ENCODE peak calls at places on chromosome 16, in ten cellular contexts. W, I, K, Q, P, A, B, S, N and R are unnamed samples. For H3K36me3 and H3K4me1, the result is how much of the 10 kb centered on the place peaks cover.

GRCh38 chr16:81885976-81886586 is 107.0 kb downstream of the PLCG2 start:
- DNase-seq in B (peak), K (no peak), Q (no peak), P (no peak), W (no peak), I (no peak), A (peak), S (no peak), N (peak), R (peak)

GRCh38 chr16:27025581-27025980 is 41.1 kb upstream of the C16orf82 start:
- DNase-seq in I (no peak), B (peak), N (no peak), S (no peak), W (no peak), P (no peak), A (no peak), Q (no peak), K (no peak), R (no peak)

GRCh38 chr16:52592778-52593177 is 45.8 kb upstream of the TOX3 start:
- DNase-seq in N (no peak), B (no peak), A (no peak), P (no peak), I (no peak), Q (no peak), K (no peak), S (no peak), W (no peak), R (no peak)

GRCh38 chr16:53768593-53768992 is 64.6 kb downstream of the FTO start:
- DNase-seq in P (no peak), S (no peak), I (no peak), A (no peak), Q (no peak), N (no peak), W (no peak), B (no peak), K (no peak), R (peak)

GRCh38 chr16:27244363-27244755 is 24.2 kb downstream of the NSMCE1 start:
- DNase-seq in A (no peak), B (no peak), W (no peak), Q (no peak), P (no peak), N (no peak), K (no peak), I (peak), S (no peak), R (no peak)

GRCh38 chr16:49075709-49076108 is 205.9 kb downstream of the CBLN1 start:
- DNase-seq in Q (no peak), K (no peak), P (no peak), N (no peak), W (no peak), S (no peak), I (no peak), A (no peak), B (no peak), R (no peak)

GRCh38 chr16:81319221-81319912 is 4.6 kb downstream of the GAN start:
- DNase-seq in N (no peak), B (no peak), I (peak), P (no peak), W (peak), S (no peak), Q (no peak), K (no peak), A (no peak), R (no peak)

GRCh38 chr16:717651-718245 is 2.8 kb downstream of the METRN start:
- DNase-seq in I (no peak), B (no peak), N (no peak), A (no peak), S (no peak), P (no peak), W (no peak), Q (no peak), K (no peak), R (no peak)

GRCh38 chr16:72995151-72995881 is 52.6 kb downstream of the ZFHX3 start:
- DNase-seq in W (no peak), N (no peak), B (peak), Q (no peak), K (no peak), P (no peak), S (no peak), I (no peak), A (peak), R (no peak)

GRCh38 chr16:51538707-51539604 is 387.9 kb upstream of the SALL1 start:
- DNase-seq in K (no peak), S (no peak), B (no peak), N (no peak), I (no peak), A (no peak), W (peak), Q (no peak), P (no peak), R (peak)

GRCh38 chr16:73610605-73611177 is 562.8 kb upstream of the ZFHX3 start:
- DNase-seq in P (no peak), A (no peak), S (no peak), I (no peak), B (no peak), Q (no peak), N (no peak), K (no peak), W (no peak), R (peak)

GRCh38 chr16:69709456-69710084 is 16.8 kb downstream of the NQO1 start:
- DNase-seq in S (no peak), N (no peak), A (no peak), P (no peak), W (no peak), B (peak), I (peak), Q (no peak), K (no peak), R (peak)

GRCh38 chr16:52912565-52913173 is 140.0 kb downstream of the CHD9NB start:
- DNase-seq in W (peak), B (peak), A (peak), Q (no peak), N (no peak), I (peak), S (peak), K (no peak), P (peak), R (peak)

GRCh38 chr16:8919934-8920465 is 37.8 kb downstream of the LITAFD start:
- DNase-seq in S (no peak), B (no peak), P (no peak), N (no peak), A (no peak), K (no peak), I (no peak), Q (no peak), W (no peak), R (no peak)

GRCh38 chr16:30119428-30119827 is 3.6 kb downstream of the MAPK3 start:
- DNase-seq in W (no peak), S (no peak), N (no peak), B (no peak), A (no peak), P (no peak), Q (no peak), I (no peak), K (no peak), R (no peak)

GRCh38 chr16:75224683-75225082 is 5.9 kb downstream of the CTRB1 start:
- DNase-seq in N (no peak), S (peak), A (no peak), I (no peak), Q (no peak), B (peak), P (no peak), K (no peak), W (no peak), R (no peak)

GRCh38 chr16:10678655-10679054 is 16.1 kb downstream of the TEKT5 start:
- DNase-seq in N (no peak), S (no peak), W (no peak), I (no peak), P (no peak), A (no peak), K (no peak), Q (no peak), B (no peak), R (peak)

GRCh38 chr16:49608801-49609200 is 235.2 kb downstream of the C16orf78 start:
- DNase-seq in P (no peak), A (no peak), S (no peak), I (peak), Q (no peak), N (no peak), B (peak), W (no peak), K (no peak), R (peak)

GRCh38 chr16:1000608-1001007 is 19.0 kb downstream of the SOX8 start:
- DNase-seq in Q (no peak), B (no peak), W (no peak), I (no peak), K (no peak), A (no peak), P (no peak), N (no peak), S (no peak), R (no peak)

GRCh38 chr16:75320435-75320834 is 69.0 kb upstream of the BCAR1 start:
- DNase-seq in N (no peak), I (no peak), Q (no peak), P (no peak), K (no peak), W (no peak), S (no peak), A (no peak), B (no peak), R (peak)

GRCh38 chr16:5854027-5854426 is 756.4 kb upstream of the EEF2KMT start:
- DNase-seq in A (no peak), K (no peak), N (no peak), I (no peak), B (no peak), P (no peak), S (no peak), W (no peak), Q (no peak), R (no peak)

GRCh38 chr16:720990-721764 is at the start of gene ANTKMT:
- DNase-seq in K (no peak), A (peak), S (peak), B (peak), W (no peak), Q (peak), I (peak), N (peak), P (peak), R (peak)

GRCh38 chr16:23337836-23338550 is 35.9 kb downstream of the SCNN1B start:
- DNase-seq in Q (no peak), S (no peak), W (no peak), N (no peak), I (no peak), K (no peak), A (no peak), P (no peak), B (no peak), R (no peak)

GRCh38 chr16:80804061-80804450 is 342 bp downstream of the CDYL2 start:
- DNase-seq in W (no peak), A (peak), I (peak), N (peak), B (peak), K (no peak), Q (peak), P (peak), S (peak), R (no peak)

GRCh38 chr16:17282247-17282646 is 188.5 kb downstream of the XYLT1 start:
- DNase-seq in N (no peak), I (no peak), B (no peak), P (no peak), Q (no peak), A (no peak), K (no peak), W (no peak), S (no peak), R (no peak)

GRCh38 chr16:11087691-11088431 is 143.5 kb downstream of the CLEC16A start:
- DNase-seq in P (no peak), W (no peak), N (no peak), K (no peak), S (no peak), B (peak), A (no peak), I (peak), Q (no peak), R (no peak)

GRCh38 chr16:67542464-67542863 is 13.8 kb downstream of the RIPOR1 start:
- DNase-seq in W (no peak), K (no peak), P (no peak), I (no peak), Q (peak), A (peak), B (peak), N (peak), S (peak), R (peak)
- H3K36me3 ChIP-seq in W (under half), K (half or more), P (half or more), I (under half), Q (under half), A (under half), B (under half), N (under half), S (under half), R (under half)

DNA sequence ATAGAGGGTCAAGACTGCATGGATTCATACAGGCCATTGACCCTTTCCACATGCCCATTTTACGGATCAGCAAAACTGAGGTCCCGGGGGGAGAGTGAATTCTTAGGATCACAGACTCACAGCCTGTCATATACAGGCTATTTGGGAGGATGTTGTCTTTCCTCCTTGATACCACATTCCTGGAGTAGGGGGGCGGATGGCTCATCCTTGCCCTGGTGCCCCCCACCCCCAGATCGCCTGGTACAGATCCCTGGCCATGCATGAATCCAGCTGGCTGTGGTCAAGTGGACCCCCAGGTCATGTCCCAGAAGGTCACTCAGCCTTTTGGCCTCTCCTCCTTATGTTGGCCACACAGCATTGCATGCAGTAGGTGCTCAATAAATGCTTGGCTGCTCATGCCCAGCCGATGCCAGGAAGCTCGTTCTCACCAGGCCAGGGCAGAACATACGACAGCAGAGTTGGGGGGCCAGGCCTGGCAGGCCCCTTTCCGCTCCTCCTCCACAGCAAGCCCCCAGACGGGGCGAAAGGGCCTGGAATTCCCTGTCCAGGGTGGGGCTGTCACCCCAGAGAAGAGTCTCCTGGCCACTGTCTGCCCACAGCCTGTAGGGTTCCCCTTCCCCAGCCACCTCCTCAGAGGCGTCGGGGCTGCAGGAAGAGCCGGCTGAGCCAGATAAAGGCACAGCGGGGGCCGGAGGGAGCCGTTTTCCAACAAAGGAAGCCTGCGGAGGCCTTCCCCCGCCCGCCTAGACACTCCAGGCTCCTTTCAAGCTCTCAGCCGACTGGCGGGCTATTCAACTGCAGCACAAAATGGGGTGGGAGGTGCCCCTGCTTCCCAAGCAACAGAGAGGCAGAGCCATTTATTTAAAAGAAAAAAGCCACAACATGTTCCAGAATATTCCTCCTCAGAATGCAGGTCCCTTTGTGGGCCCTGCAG is 215.7 kb upstream of the CIBAR2 start:
- DNase-seq in A (no peak), W (no peak), Q (no peak), P (no peak), K (no peak), B (peak), N (no peak), S (no peak), I (no peak), R (peak)
- H3K4me3 ChIP-seq in A (no peak), W (no peak), Q (no peak), P (no peak), K (no peak), B (peak), N (no peak), S (no peak), I (no peak), R (peak)

GRCh38 chr16:3459401-3460090 is 16.1 kb downstream of the NAA60 start:
- DNase-seq in P (no peak), W (no peak), Q (no peak), I (peak), B (peak), A (no peak), N (peak), K (no peak), S (no peak), R (no peak)

GRCh38 chr16:3460121-3460520 is 16.6 kb downstream of the NAA60 start:
- DNase-seq in W (no peak), P (no peak), Q (no peak), N (no peak), S (no peak), A (no peak), I (no peak), K (no peak), B (no peak), R (no peak)

GRCh38 chr16:3458278-3458851 is 14.9 kb downstream of the NAA60 start:
- DNase-seq in P (no peak), B (peak), A (peak), W (no peak), N (no peak), Q (no peak), I (peak), S (peak), K (no peak), R (peak)

GRCh38 chr16:3457434-3458252 is 14.2 kb downstream of the NAA60 start:
- DNase-seq in B (peak), A (peak), P (peak), I (peak), S (peak), K (peak), Q (peak), W (no peak), N (peak), R (peak)

GRCh38 chr16:3458852-3459361 is 15.4 kb downstream of the NAA60 start:
- DNase-seq in I (peak), N (no peak), K (no peak), B (no peak), A (peak), Q (no peak), W (no peak), S (no peak), P (no peak), R (no peak)
- H3K4me1 ChIP-seq in I (half or more), N (under half), K (under half), B (under half), A (under half), Q (half or more), W (under half), S (under half), P (half or more), R (under half)

GRCh38 chr16:78673884-78674283 is 574.4 kb downstream of the WWOX start:
- DNase-seq in N (no peak), W (no peak), B (no peak), Q (no peak), A (no peak), I (no peak), S (no peak), K (no peak), P (no peak), R (no peak)
- H3K36me3 ChIP-seq in N (under half), W (under half), B (under half), Q (under half), A (under half), I (under half), S (under half), K (under half), P (under half), R (under half)

GRCh38 chr16:79284760-79285159 is 315.8 kb downstream of the MAF start:
- DNase-seq in P (no peak), N (no peak), W (no peak), B (no peak), K (no peak), I (no peak), A (no peak), S (no peak), Q (no peak), R (no peak)

GRCh38 chr16:79286646-79287423 is 313.7 kb downstream of the MAF start:
- DNase-seq in I (peak), B (peak), S (peak), W (no peak), Q (no peak), K (no peak), P (peak), A (peak), N (no peak), R (peak)

GRCh38 chr16:79287424-79287917 is 313.1 kb downstream of the MAF start:
- DNase-seq in I (no peak), N (no peak), Q (no peak), P (no peak), W (no peak), K (no peak), S (no peak), A (no peak), B (no peak), R (no peak)

GRCh38 chr16:79282806-79283205 is 317.7 kb downstream of the MAF start:
- DNase-seq in K (no peak), Q (no peak), S (no peak), B (no peak), N (no peak), P (no peak), W (no peak), A (no peak), I (no peak), R (no peak)

GRCh38 chr16:79283578-79283977 is 317.0 kb downstream of the MAF start:
- DNase-seq in S (peak), I (no peak), N (no peak), P (no peak), B (no peak), Q (peak), A (no peak), W (no peak), K (no peak), R (no peak)
- H3K4me3 ChIP-seq in S (no peak), I (no peak), N (no peak), P (no peak), B (no peak), Q (peak), A (no peak), W (no peak), K (no peak), R (no peak)

GRCh38 chr16:15993128-15993527 is 43.7 kb downstream of the ABCC1 start:
- DNase-seq in A (no peak), Q (no peak), I (no peak), K (no peak), P (no peak), N (no peak), S (no peak), W (no peak), B (no peak), R (no peak)
- H3K4me1 ChIP-seq in A (under half), Q (under half), I (under half), K (half or more), P (half or more), N (under half), S (under half), W (under half), B (under half), R (under half)

DNA sequence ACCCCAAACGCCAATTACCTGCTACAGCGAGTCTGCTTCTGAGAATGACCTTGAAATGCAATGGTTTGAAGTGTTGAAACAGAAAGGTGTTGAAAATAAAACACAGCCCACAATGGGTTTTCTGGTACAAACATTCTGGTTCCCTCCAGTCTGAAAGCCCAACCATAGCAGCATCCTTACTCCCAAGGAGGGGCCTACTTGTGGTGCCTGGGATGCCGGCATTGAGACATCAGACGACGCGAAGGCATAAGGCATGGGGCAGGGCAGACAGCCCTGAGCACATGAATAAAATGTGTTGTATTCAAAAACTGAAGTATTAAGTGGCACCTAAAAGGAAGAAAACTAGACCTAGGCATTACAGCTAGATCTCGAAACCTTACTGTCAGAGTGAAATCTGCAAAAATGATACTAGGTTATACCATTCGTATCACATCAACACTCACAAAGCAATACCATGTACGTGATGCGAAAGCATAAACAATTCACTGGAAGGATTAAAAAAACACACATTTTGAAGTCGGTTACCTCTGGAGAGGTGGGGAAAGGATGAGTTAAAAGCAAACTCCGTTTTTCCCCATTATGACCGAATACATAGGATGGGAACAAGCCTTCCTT is 750 bp downstream of the NUDT21 start:
- DNase-seq in N (no peak), Q (no peak), P (no peak), S (no peak), B (peak), K (no peak), A (no peak), I (no peak), W (no peak), R (peak)
- H3K36me3 ChIP-seq in N (under half), Q (under half), P (under half), S (under half), B (under half), K (under half), A (under half), I (under half), W (under half), R (under half)

DNA sequence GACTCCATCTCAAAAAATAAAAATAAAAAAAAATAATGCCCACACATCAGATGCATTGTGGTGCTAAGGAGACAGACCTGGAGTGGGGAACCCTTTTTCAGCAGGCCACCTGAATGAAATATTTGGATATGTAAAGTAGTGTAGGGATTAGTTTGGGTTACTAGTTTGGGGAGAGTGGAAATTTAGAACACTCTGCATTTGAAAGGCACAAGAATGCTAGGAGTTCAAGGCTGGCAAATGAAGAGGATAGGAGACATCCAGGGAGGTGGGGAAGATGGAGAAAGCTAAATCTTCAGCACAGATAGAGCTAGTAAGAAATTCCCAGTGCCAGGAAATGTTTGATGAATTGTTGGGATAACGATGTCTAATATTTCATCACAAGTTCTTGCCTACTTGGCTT is 298.3 kb upstream of the ERCC4 start:
- DNase-seq in W (no peak), B (peak), P (no peak), K (no peak), A (no peak), S (no peak), N (no peak), Q (no peak), I (no peak), R (no peak)
- H3K4me3 ChIP-seq in W (no peak), B (no peak), P (no peak), K (no peak), A (no peak), S (no peak), N (no peak), Q (no peak), I (no peak), R (no peak)

GRCh38 chr16:87367556-87367955 is 16.0 kb downstream of the FBXO31 start:
- DNase-seq in N (no peak), K (no peak), I (peak), W (no peak), A (no peak), P (no peak), Q (no peak), S (no peak), B (no peak), R (no peak)
- H3K4me1 ChIP-seq in N (under half), K (under half), I (half or more), W (under half), A (under half), P (half or more), Q (under half), S (under half), B (under half), R (under half)

GRCh38 chr16:57766714-57767348 is 31.3 kb downstream of the KATNB1 start:
- DNase-seq in Q (no peak), K (no peak), I (no peak), P (no peak), W (no peak), A (no peak), N (no peak), B (no peak), S (no peak), R (no peak)
- H3K36me3 ChIP-seq in Q (under half), K (under half), I (under half), P (half or more), W (under half), A (under half), N (under half), B (under half), S (half or more), R (under half)